ENCODE peak calls at places on chromosome 10, in nine cellular contexts. O is suprapubic skin, K is ovary, U is HepG2, J is stomach, Z is SK-N-SH, N is sigmoid colon, C is upper lobe of left lung, H is tibial nerve. Q is an unnamed sample. For H3K36me3 and H3K27me3, the result is how much of the 10 kb centered on the place peaks cover.

GRCh38 chr10:102220612-102221011 is 5.5 kb upstream of the ELOVL3 start:
- DNase-seq in O (no peak), K (no peak), U (no peak), J (no peak), Z (no peak), N (no peak), C (no peak), H (no peak), Q (no peak)

GRCh38 chr10:58644311-58644710 is 131.6 kb downstream of the BICC1 start:
- DNase-seq in O (no peak), K (no peak), U (no peak), J (no peak), Z (peak), N (no peak), C (no peak), H (no peak), Q (no peak)

GRCh38 chr10:61779950-61780659 is 117.4 kb downstream of the CABCOCO1 start:
- DNase-seq in O (no peak), K (no peak), U (no peak), J (no peak), Z (no peak), N (peak), C (no peak), H (no peak), Q (peak)

GRCh38 chr10:113854757-113855626 is 531 bp downstream of the NHLRC2 start:
- DNase-seq in O (peak), K (peak), U (peak), J (peak), Z (peak), N (peak), C (peak), H (peak), Q (peak)

GRCh38 chr10:132308588-132309451 is 1.1 kb upstream of the STK32C start:
- DNase-seq in O (peak), K (peak), U (no peak), J (no peak), Z (no peak), N (no peak), C (no peak), H (no peak), Q (no peak)

GRCh38 chr10:64506963-64507362 is 985.8 kb downstream of the REEP3 start:
- DNase-seq in O (no peak), K (no peak), U (no peak), J (no peak), Z (no peak), N (no peak), C (no peak), H (no peak), Q (no peak)

GRCh38 chr10:123136806-123137642 is 1.3 kb downstream of the HMX3 start:
- DNase-seq in O (no peak), K (no peak), U (no peak), J (no peak), Z (no peak), N (no peak), C (peak), H (no peak), Q (no peak)

GRCh38 chr10:88530629-88531382 is 52.3 kb downstream of the RNLS start:
- DNase-seq in O (no peak), K (no peak), U (no peak), J (no peak), Z (no peak), N (no peak), C (no peak), H (no peak), Q (no peak)

GRCh38 chr10:24417053-24417452 is 208.1 kb downstream of the KIAA1217 start:
- DNase-seq in O (no peak), K (peak), U (no peak), J (no peak), Z (no peak), N (no peak), C (no peak), H (no peak), Q (no peak)

GRCh38 chr10:14156101-14156500 is 174.6 kb downstream of the FRMD4A start:
- DNase-seq in O (no peak), K (no peak), U (no peak), J (no peak), Z (no peak), N (no peak), C (no peak), H (no peak), Q (no peak)

GRCh38 chr10:35451103-35452016 is 115.1 kb downstream of the CCNY start:
- DNase-seq in O (no peak), K (no peak), U (no peak), J (no peak), Z (no peak), N (no peak), C (peak), H (no peak), Q (no peak)

GRCh38 chr10:92075829-92076228 is 152.3 kb downstream of the BTAF1 start:
- DNase-seq in O (no peak), K (no peak), U (no peak), J (no peak), Z (no peak), N (no peak), C (no peak), H (no peak), Q (no peak)

GRCh38 chr10:124074471-124075109 is 18.8 kb downstream of the CHST15 start:
- DNase-seq in O (no peak), K (no peak), U (no peak), J (no peak), Z (no peak), N (no peak), C (no peak), H (no peak), Q (peak)

GRCh38 chr10:93462881-93463280 is 19.3 kb downstream of the MYOF start:
- DNase-seq in O (no peak), K (no peak), U (no peak), J (no peak), Z (no peak), N (peak), C (no peak), H (no peak), Q (no peak)

GRCh38 chr10:70915806-70916205 is 27.4 kb upstream of the PCBD1 start:
- DNase-seq in O (no peak), K (no peak), U (no peak), J (no peak), Z (no peak), N (no peak), C (no peak), H (no peak), Q (no peak)

GRCh38 chr10:6272126-6272525 is 69.4 kb downstream of the PFKFB3 start:
- DNase-seq in O (no peak), K (no peak), U (no peak), J (no peak), Z (no peak), N (no peak), C (no peak), H (no peak), Q (no peak)

GRCh38 chr10:124557648-124558338 is 96.2 kb downstream of the LHPP start:
- DNase-seq in O (no peak), K (no peak), U (no peak), J (no peak), Z (no peak), N (no peak), C (peak), H (no peak), Q (no peak)

DNA sequence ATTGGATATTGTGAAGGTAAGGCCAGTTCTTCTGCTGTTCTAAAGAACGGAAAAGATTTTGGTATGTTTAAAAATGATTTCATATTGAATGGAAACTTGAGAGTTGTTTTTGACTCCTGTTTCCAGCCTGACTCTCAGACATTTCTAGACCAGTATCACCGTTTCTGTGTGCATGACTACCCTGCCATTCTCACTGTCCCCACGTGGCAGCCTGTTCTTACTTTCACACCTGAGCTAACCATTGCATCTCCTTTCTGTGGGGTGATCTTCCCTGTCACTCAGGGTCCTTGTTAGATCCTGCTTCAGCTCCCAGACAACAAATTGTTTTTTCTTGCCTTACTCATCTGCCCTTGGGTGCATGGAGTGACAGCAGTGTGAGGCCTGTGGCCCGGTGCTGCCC is 38.9 kb downstream of the GLRX3 start:
- DNase-seq in O (no peak), K (no peak), U (no peak), J (no peak), Z (no peak), N (no peak), C (no peak), H (no peak), Q (no peak)
- H3K36me3 ChIP-seq in O (under half), K (under half), U (half or more), J (half or more), Z (under half), N (under half), C (under half), H (half or more), Q (under half)

GRCh38 chr10:49620286-49620810 is 6.5 kb downstream of the CHAT start:
- DNase-seq in O (peak), K (peak), U (no peak), J (no peak), Z (no peak), N (peak), C (no peak), H (no peak), Q (no peak)
- H3K27me3 ChIP-seq in O (half or more), K (under half), U (under half), J (under half), Z (under half), N (under half), C (under half), H (under half), Q (under half)

GRCh38 chr10:48343871-48344598 is 37.6 kb downstream of the MAPK8 start:
- DNase-seq in O (no peak), K (no peak), U (no peak), J (no peak), Z (no peak), N (no peak), C (no peak), H (no peak), Q (no peak)
- TF ChIP-seq EP300 in O (no peak), K (no peak), U (no peak), J (no peak), Z (no peak), N (no peak), C (no peak), H (no peak), Q (no peak)

DNA sequence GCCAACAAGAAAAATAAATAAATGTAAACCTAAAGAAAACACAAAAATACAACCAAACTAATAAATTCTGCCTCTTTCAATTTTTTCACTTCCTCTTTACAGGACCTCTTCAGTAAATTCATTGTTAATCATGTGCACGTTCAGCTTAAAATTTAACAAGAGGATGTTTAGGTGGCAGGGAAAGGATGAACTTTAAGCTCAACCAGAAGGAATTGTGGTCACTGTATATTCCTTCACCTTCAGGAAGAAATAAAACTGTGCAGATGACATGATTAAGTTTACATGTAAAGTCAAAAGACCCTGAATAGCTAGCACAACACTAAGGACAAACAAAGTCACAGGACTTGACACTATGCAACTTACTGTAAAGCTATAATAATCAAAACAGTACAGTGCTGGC is 33.0 kb downstream of the KIF5B start:
- DNase-seq in O (no peak), K (no peak), U (peak), J (no peak), Z (no peak), N (no peak), C (no peak), H (no peak), Q (no peak)
- H3K36me3 ChIP-seq in O (half or more), K (under half), U (half or more), J (half or more), Z (half or more), N (half or more), C (half or more), H (half or more), Q (half or more)

GRCh38 chr10:12728569-12728968 is 272.9 kb downstream of the CCDC3 start:
- DNase-seq in O (no peak), K (no peak), U (no peak), J (no peak), Z (no peak), N (no peak), C (no peak), H (no peak), Q (no peak)
- H3K27me3 ChIP-seq in O (under half), K (under half), U (under half), J (under half), Z (under half), N (under half), C (under half), H (under half), Q (under half)

DNA sequence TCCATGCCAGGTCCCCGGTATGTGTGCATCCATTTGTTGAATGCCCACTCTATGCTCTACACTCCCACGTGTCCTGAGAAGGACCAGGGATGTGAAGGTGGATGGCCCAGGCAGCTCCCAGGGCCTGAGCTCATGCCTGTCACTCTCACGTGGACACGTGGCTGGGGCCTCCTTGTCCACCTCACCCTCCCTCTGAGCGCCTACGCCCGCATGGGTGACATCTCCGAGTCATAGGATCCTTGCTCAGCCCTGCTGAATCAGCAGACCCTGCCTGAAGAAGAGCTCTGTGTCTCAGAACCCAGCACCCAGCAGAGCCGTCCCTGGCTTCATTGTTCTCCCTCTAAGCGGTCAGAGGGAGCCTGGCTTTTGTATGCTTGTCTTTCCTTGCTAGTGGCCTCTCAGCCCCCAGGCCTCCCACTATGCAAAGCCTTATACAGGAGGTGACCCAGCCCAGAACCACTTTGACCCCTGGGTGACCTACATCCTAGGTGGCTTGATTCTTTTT is 107.9 kb upstream of the PPIF start:
- DNase-seq in O (no peak), K (no peak), U (no peak), J (no peak), Z (peak), N (peak), C (no peak), H (peak), Q (no peak)
- TF ChIP-seq EP300 in O (no peak), K (no peak), U (no peak), J (no peak), Z (no peak), N (no peak), C (no peak), H (peak), Q (no peak)

Q was measured in transverse colon.